ENCODE peak calls at places on chromosomes 1 and 21, in five cellular contexts. E, W, B, V and P are unnamed samples.

GRCh38 chr1:97038410-97038809 is 316.8 kb downstream of the PTBP2 start:
- DNase-seq in E (no peak), B (no peak), W (no peak), V (no peak), P (no peak)

GRCh38 chr1:183777359-183777758 is 27.6 kb upstream of the RGL1 start:
- DNase-seq in E (no peak), V (no peak), B (no peak), W (no peak), P (no peak)

GRCh38 chr1:245276426-245276825 is 121.6 kb downstream of the KIF26B start:
- DNase-seq in W (no peak), V (no peak), B (no peak), E (no peak), P (no peak)

GRCh38 chr1:88990426-88990825 is 2.0 kb downstream of the KYAT3 start:
- DNase-seq in E (no peak), V (no peak), B (no peak), W (no peak), P (no peak)

GRCh38 chr1:92803140-92803887 is 18.4 kb upstream of the EVI5 start:
- DNase-seq in V (no peak), W (no peak), E (no peak), B (no peak), P (no peak)

GRCh38 chr1:228794810-228795209 is 59.5 kb downstream of the RHOU start:
- DNase-seq in E (no peak), B (no peak), W (no peak), V (no peak), P (no peak)

GRCh38 chr1:193417420-193417819 is 231.0 kb upstream of the B3GALT2 start:
- DNase-seq in V (no peak), B (no peak), W (no peak), E (no peak), P (no peak)

GRCh38 chr1:50368179-50369007 is 54.9 kb downstream of the DMRTA2 start:
- DNase-seq in V (peak; percentile 52), E (peak; percentile 86), B (peak; percentile 63), W (peak; percentile 63), P (peak; percentile 23)

GRCh38 chr1:11654571-11655262 is at the start of gene FBXO44:
- DNase-seq in E (peak; percentile 91), V (no peak), B (peak; percentile 58), W (peak; percentile 86), P (peak; percentile 34)

GRCh38 chr1:95197616-95198252 is 36.3 kb upstream of the RWDD3 start:
- DNase-seq in B (peak; percentile 13), W (no peak), E (no peak), V (no peak), P (peak; percentile 41)

GRCh38 chr21:39381009-39381408 is 32.1 kb upstream of the HMGN1 start:
- DNase-seq in B (no peak), E (no peak), V (no peak), W (no peak), P (peak; percentile 39)

GRCh38 chr1:94792876-94793605 is 27.1 kb upstream of the SLC44A3 start:
- DNase-seq in E (no peak), V (no peak), W (no peak), B (no peak), P (no peak)

GRCh38 chr1:63368131-63368530 is 704 bp downstream of the ALG6 start:
- DNase-seq in B (peak; percentile 20), W (no peak), V (peak; percentile 8), E (peak; percentile 34), P (no peak)

GRCh38 chr1:108892356-108893140 is 15.8 kb downstream of the GPSM2 start:
- DNase-seq in W (no peak), B (no peak), V (no peak), E (no peak), P (peak; percentile 22)

GRCh38 chr1:105137543-105138444 is 1388.1 kb downstream of the AMY1C start:
- DNase-seq in E (peak; percentile 80), W (peak; percentile 71), B (peak; percentile 21), V (peak; percentile 35), P (peak; percentile 61)

GRCh38 chr1:98327151-98327918 is 334.2 kb upstream of the SNX7 start:
- DNase-seq in B (no peak), E (no peak), V (peak; percentile 47), W (no peak), P (no peak)

GRCh38 chr21:43847301-43847700 is 17.7 kb upstream of the AGPAT3 start:
- DNase-seq in E (no peak), W (no peak), V (no peak), B (no peak), P (no peak)

GRCh38 chr1:157234705-157235273 is 96.6 kb upstream of the ETV3 start:
- DNase-seq in B (peak; percentile 42), V (no peak), W (no peak), E (no peak), P (no peak)

GRCh38 chr1:16116625-16117024 is 39.2 kb downstream of the EPHA2 start:
- DNase-seq in W (no peak), V (no peak), B (no peak), E (no peak), P (no peak)

GRCh38 chr1:81192647-81193642 is 607.8 kb upstream of the ADGRL2 start:
- DNase-seq in V (no peak), W (no peak), E (no peak), B (no peak), P (no peak)

GRCh38 chr1:177585492-177586220 is 384.2 kb downstream of the SEC16B start:
- DNase-seq in E (no peak), V (no peak), B (no peak), W (peak; percentile 80), P (peak; percentile 87)

GRCh38 chr1:121558514-121558913 is 373.7 kb downstream of the SRGAP2C start:
- DNase-seq in V (no peak), W (no peak), B (peak; percentile 5), E (peak; percentile 63), P (peak; percentile 73)

GRCh38 chr1:108830119-108831008 is 26.5 kb downstream of the AKNAD1 start:
- DNase-seq in W (peak; percentile 36), E (peak; percentile 23), V (no peak), B (peak; percentile 85), P (peak; percentile 95)

GRCh38 chr1:169115891-169116585 is 9.5 kb downstream of the ATP1B1 start:
- DNase-seq in W (peak; percentile 88), B (no peak), E (peak; percentile 37), V (no peak), P (no peak)

GRCh38 chr21:35616090-35616489 is 444.2 kb downstream of the SETD4 start:
- DNase-seq in V (no peak), E (no peak), B (no peak), W (no peak), P (peak; percentile 49)

GRCh38 chr21:45886610-45887026 is 95.0 kb upstream of the COL6A1 start:
- DNase-seq in E (no peak), W (no peak), V (no peak), B (no peak), P (no peak)

GRCh38 chr21:45291613-45292398 is 4.1 kb upstream of the POFUT2 start:
- DNase-seq in W (peak; percentile 29), B (no peak), E (no peak), V (no peak), P (no peak)

GRCh38 chr1:203117611-203118575 is 9.6 kb upstream of the ADORA1 start:
- DNase-seq in V (no peak), B (peak; percentile 78), E (peak; percentile 96), W (peak; percentile 90), P (peak; percentile 70)

GRCh38 chr1:78079580-78079979 is 33.8 kb downstream of the GIPC2 start:
- DNase-seq in W (no peak), V (no peak), B (no peak), E (no peak), P (peak; percentile 56)

DNA sequence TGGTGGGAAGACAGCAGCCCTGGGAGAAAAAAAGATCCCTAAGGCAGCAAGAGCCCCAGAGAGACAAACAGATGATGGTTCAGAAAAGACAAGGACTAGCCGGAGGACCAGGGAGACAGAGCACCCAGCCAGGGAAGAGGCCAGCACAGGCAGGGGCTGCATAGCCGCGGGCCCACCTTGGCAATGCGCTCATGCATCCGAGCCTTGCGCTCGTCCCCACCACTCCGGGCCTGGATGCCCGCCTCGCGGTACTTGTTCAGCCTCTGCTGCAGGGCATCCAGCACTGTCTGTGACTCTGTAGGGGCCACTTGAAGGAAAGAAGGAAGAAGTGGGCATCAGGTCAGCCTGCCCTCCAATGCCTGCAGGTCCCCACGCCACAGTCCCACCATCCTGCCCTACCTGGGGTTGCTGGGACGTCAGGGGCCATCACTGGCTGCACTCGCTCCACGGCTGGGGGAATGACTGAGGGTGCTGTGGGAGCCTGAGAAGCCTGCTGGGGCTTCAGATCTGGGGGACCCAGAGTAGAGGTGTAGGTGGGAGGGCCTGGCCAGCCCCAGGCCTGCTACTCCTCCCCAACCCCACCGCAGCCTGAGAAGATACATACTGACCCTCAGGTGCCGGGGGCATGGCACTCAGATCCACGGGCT is 7.0 kb downstream of the CC2D1B start:
- DNase-seq in B (no peak), W (no peak), E (no peak), V (no peak), P (no peak)
- H3K36me3 ChIP-seq in B (peaks cover 97% of the 10 kb centered on the region), W (no peaks in the 10 kb centered on the region), E (peaks cover 15% of the 10 kb centered on the region), V (peaks cover 96% of the 10 kb centered on the region), P (peaks cover 34% of the 10 kb centered on the region)

GRCh38 chr1:40819101-40819500 is 35.5 kb downstream of the KCNQ4 start:
- DNase-seq in B (no peak), W (no peak), E (no peak), V (no peak), P (no peak)
- H3K4me3 ChIP-seq in B (no peak overlapping the region), W (no peak overlapping the region), E (peak overlapping the region; percentile 88), V (no peak overlapping the region), P (no peak overlapping the region)

GRCh38 chr1:29683472-29683871 is 447.1 kb downstream of the PTPRU start:
- DNase-seq in B (no peak), W (no peak), E (no peak), V (no peak), P (no peak)
- TF ChIP-seq EZH2 in B (no peak), W (no peak), E (no peak), V (no peak), P (no peak)

DNA sequence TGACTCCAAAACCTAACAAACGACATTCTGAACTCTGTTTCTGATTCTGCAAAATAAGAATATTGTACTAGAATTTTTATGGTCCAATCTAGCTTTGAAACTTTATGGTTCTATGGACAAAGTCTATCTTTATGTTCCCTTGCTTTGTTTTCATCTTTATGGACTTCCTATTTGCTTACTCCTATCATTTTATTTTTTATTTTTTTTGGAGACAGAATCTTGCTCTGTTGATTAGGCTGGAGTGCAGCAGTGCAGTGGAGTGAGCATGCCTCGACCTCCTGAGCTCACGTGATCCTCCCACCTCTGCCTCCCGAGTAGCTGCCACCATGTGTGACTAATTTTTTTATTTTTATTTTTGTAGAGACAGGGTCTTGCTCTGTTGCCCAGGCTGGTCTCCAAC is 3.6 kb downstream of the NRAS start:
- DNase-seq in V (no peak), W (no peak), E (no peak), B (no peak), P (no peak)
- H3K36me3 ChIP-seq in V (peaks cover 84% of the 10 kb centered on the region), W (no peaks in the 10 kb centered on the region), E (peaks cover 52% of the 10 kb centered on the region), B (peaks cover 82% of the 10 kb centered on the region), P (peaks cover 63% of the 10 kb centered on the region)